ENCODE peak calls at places on chromosome 16, in six cellular contexts. One of them, this sample, is unnamed.

GRCh38 chr16:27335349-27336052 is 21.7 kb downstream of the IL4R start:
- DNase-seq in HS-27A: no peak
- DNase-seq in progenitor cell of endocrine pancreas: no peak
- DNase-seq in cortex of kidney: no peak
- DNase-seq in caudate nucleus: no peak
- DNase-seq in stimulated activated naive CD8-positive, alpha-beta T cell treated with anti-CD3 and anti-CD28 coated beads, Interleukin-15, amount 100 ng/mL, for 72 hours: no peak
- DNase-seq in this sample: no peak

GRCh38 chr16:27759301-27759871 is 209.4 kb downstream of the KATNIP start:
- DNase-seq in stimulated activated naive CD8-positive, alpha-beta T cell treated with anti-CD3 and anti-CD28 coated beads, Interleukin-15, amount 100 ng/mL, for 72 hours: no peak
- DNase-seq in HS-27A: peak; percentile 49
- DNase-seq in caudate nucleus: no peak
- DNase-seq in progenitor cell of endocrine pancreas: no peak
- DNase-seq in cortex of kidney: no peak
- DNase-seq in this sample: no peak

GRCh38 chr16:996672-997071 is 15.1 kb downstream of the SOX8 start:
- DNase-seq in caudate nucleus: no peak
- DNase-seq in HS-27A: no peak
- DNase-seq in cortex of kidney: no peak
- DNase-seq in stimulated activated naive CD8-positive, alpha-beta T cell treated with anti-CD3 and anti-CD28 coated beads, Interleukin-15, amount 100 ng/mL, for 72 hours: no peak
- DNase-seq in progenitor cell of endocrine pancreas: no peak
- DNase-seq in this sample: no peak

GRCh38 chr16:12511708-12512107 is 292.0 kb downstream of the CPPED1 start:
- DNase-seq in HS-27A: no peak
- DNase-seq in progenitor cell of endocrine pancreas: no peak
- DNase-seq in caudate nucleus: no peak
- DNase-seq in cortex of kidney: no peak
- DNase-seq in stimulated activated naive CD8-positive, alpha-beta T cell treated with anti-CD3 and anti-CD28 coated beads, Interleukin-15, amount 100 ng/mL, for 72 hours: no peak
- DNase-seq in this sample: no peak

GRCh38 chr16:71727545-71728324 is 3.2 kb upstream of the PHLPP2 start:
- DNase-seq in HS-27A: no peak
- DNase-seq in caudate nucleus: no peak
- DNase-seq in stimulated activated naive CD8-positive, alpha-beta T cell treated with anti-CD3 and anti-CD28 coated beads, Interleukin-15, amount 100 ng/mL, for 72 hours: no peak
- DNase-seq in cortex of kidney: no peak
- DNase-seq in progenitor cell of endocrine pancreas: no peak
- DNase-seq in this sample: no peak

GRCh38 chr16:49488740-49489525 is 115.3 kb downstream of the C16orf78 start:
- DNase-seq in stimulated activated naive CD8-positive, alpha-beta T cell treated with anti-CD3 and anti-CD28 coated beads, Interleukin-15, amount 100 ng/mL, for 72 hours: no peak
- DNase-seq in progenitor cell of endocrine pancreas: no peak
- DNase-seq in HS-27A: no peak
- DNase-seq in caudate nucleus: no peak
- DNase-seq in cortex of kidney: no peak
- DNase-seq in this sample: no peak

GRCh38 chr16:63789603-63790002 is 1332.3 kb downstream of the CDH11 start:
- DNase-seq in cortex of kidney: no peak
- DNase-seq in progenitor cell of endocrine pancreas: no peak
- DNase-seq in caudate nucleus: no peak
- DNase-seq in stimulated activated naive CD8-positive, alpha-beta T cell treated with anti-CD3 and anti-CD28 coated beads, Interleukin-15, amount 100 ng/mL, for 72 hours: no peak
- DNase-seq in HS-27A: no peak
- DNase-seq in this sample: no peak

GRCh38 chr16:20899503-20900298 is 457 bp downstream of the DCUN1D3 start:
- DNase-seq in HS-27A: no peak
- DNase-seq in caudate nucleus: no peak
- DNase-seq in progenitor cell of endocrine pancreas: peak; percentile 26
- DNase-seq in cortex of kidney: no peak
- DNase-seq in stimulated activated naive CD8-positive, alpha-beta T cell treated with anti-CD3 and anti-CD28 coated beads, Interleukin-15, amount 100 ng/mL, for 72 hours: no peak
- DNase-seq in this sample: peak; percentile 52

GRCh38 chr16:66522816-66523590 is 26.9 kb downstream of the TK2 start:
- DNase-seq in caudate nucleus: no peak
- DNase-seq in progenitor cell of endocrine pancreas: no peak
- DNase-seq in HS-27A: no peak
- DNase-seq in stimulated activated naive CD8-positive, alpha-beta T cell treated with anti-CD3 and anti-CD28 coated beads, Interleukin-15, amount 100 ng/mL, for 72 hours: no peak
- DNase-seq in cortex of kidney: no peak
- DNase-seq in this sample: no peak

GRCh38 chr16:2150418-2151187 is 2.2 kb downstream of the RAB26 start:
- DNase-seq in stimulated activated naive CD8-positive, alpha-beta T cell treated with anti-CD3 and anti-CD28 coated beads, Interleukin-15, amount 100 ng/mL, for 72 hours: no peak
- DNase-seq in progenitor cell of endocrine pancreas: no peak
- DNase-seq in cortex of kidney: no peak
- DNase-seq in HS-27A: no peak
- DNase-seq in caudate nucleus: no peak
- DNase-seq in this sample: no peak